ENCODE peak calls at places on chromosome 11, in eight cellular contexts. One of them, this sample, is unnamed.
A peak's percentile ranks its signal among the peaks of the same experiment; 100 is the strongest.

GRCh38 chr11:2700415-2701211 is 819 bp upstream of the KCNQ1OT1 start:
- DNase-seq in NCI-H1105 treated with DMSO at 0.1 percent for 48 hours: peak; percentile 26
- DNase-seq in ovary: peak; percentile 66
- DNase-seq in NCI-H2081: no peak
- DNase-seq in progenitor cell of endocrine pancreas: no peak
- DNase-seq in heart left ventricle: peak; percentile 77
- DNase-seq in effector memory CD8-positive, alpha-beta T cell: peak; percentile 11
- DNase-seq in fibroblast of mammary gland: peak; percentile 13
- DNase-seq in this sample: no peak

GRCh38 chr11:35511666-35512065 is 13.8 kb downstream of the PAMR1 start:
- DNase-seq in NCI-H1105 treated with DMSO at 0.1 percent for 48 hours: no peak
- DNase-seq in ovary: no peak
- DNase-seq in NCI-H2081: no peak
- DNase-seq in progenitor cell of endocrine pancreas: no peak
- DNase-seq in heart left ventricle: no peak
- DNase-seq in effector memory CD8-positive, alpha-beta T cell: no peak
- DNase-seq in fibroblast of mammary gland: peak; percentile 88
- DNase-seq in this sample: no peak

GRCh38 chr11:32830413-32830738 is 649 bp downstream of the PRRG4 start:
- DNase-seq in NCI-H1105 treated with DMSO at 0.1 percent for 48 hours: peak; percentile 19
- DNase-seq in ovary: no peak
- DNase-seq in NCI-H2081: no peak
- DNase-seq in progenitor cell of endocrine pancreas: no peak
- DNase-seq in heart left ventricle: no peak
- DNase-seq in effector memory CD8-positive, alpha-beta T cell: no peak
- DNase-seq in fibroblast of mammary gland: peak; percentile 24
- DNase-seq in this sample: no peak

GRCh38 chr11:33668468-33668825 is 32.2 kb downstream of the C11orf91 start:
- DNase-seq in NCI-H1105 treated with DMSO at 0.1 percent for 48 hours: peak; percentile 89
- DNase-seq in ovary: no peak
- DNase-seq in NCI-H2081: no peak
- DNase-seq in progenitor cell of endocrine pancreas: no peak
- DNase-seq in heart left ventricle: no peak
- DNase-seq in effector memory CD8-positive, alpha-beta T cell: no peak
- DNase-seq in fibroblast of mammary gland: no peak
- DNase-seq in this sample: no peak

GRCh38 chr11:6799402-6799801 is at the start of gene OR6A2:
- DNase-seq in NCI-H1105 treated with DMSO at 0.1 percent for 48 hours: no peak
- DNase-seq in ovary: no peak
- DNase-seq in NCI-H2081: no peak
- DNase-seq in progenitor cell of endocrine pancreas: no peak
- DNase-seq in heart left ventricle: no peak
- DNase-seq in effector memory CD8-positive, alpha-beta T cell: no peak
- DNase-seq in fibroblast of mammary gland: peak; percentile 67
- DNase-seq in this sample: no peak

GRCh38 chr11:656866-657265 is 19.8 kb downstream of the DRD4 start:
- DNase-seq in NCI-H1105 treated with DMSO at 0.1 percent for 48 hours: no peak
- DNase-seq in ovary: no peak
- DNase-seq in NCI-H2081: no peak
- DNase-seq in progenitor cell of endocrine pancreas: no peak
- DNase-seq in heart left ventricle: no peak
- DNase-seq in effector memory CD8-positive, alpha-beta T cell: no peak
- DNase-seq in fibroblast of mammary gland: no peak
- DNase-seq in this sample: no peak

GRCh38 chr11:46264976-46265375 is 12.5 kb upstream of the CREB3L1 start:
- DNase-seq in NCI-H1105 treated with DMSO at 0.1 percent for 48 hours: no peak
- DNase-seq in ovary: no peak
- DNase-seq in NCI-H2081: no peak
- DNase-seq in progenitor cell of endocrine pancreas: no peak
- DNase-seq in heart left ventricle: no peak
- DNase-seq in effector memory CD8-positive, alpha-beta T cell: no peak
- DNase-seq in fibroblast of mammary gland: no peak
- DNase-seq in this sample: no peak

GRCh38 chr11:4606231-4607015 is 1.6 kb downstream of the TRIM68 start:
- DNase-seq in NCI-H1105 treated with DMSO at 0.1 percent for 48 hours: peak; percentile 85
- DNase-seq in ovary: no peak
- DNase-seq in NCI-H2081: no peak
- DNase-seq in progenitor cell of endocrine pancreas: no peak
- DNase-seq in heart left ventricle: no peak
- DNase-seq in effector memory CD8-positive, alpha-beta T cell: no peak
- DNase-seq in fibroblast of mammary gland: peak; percentile 43
- DNase-seq in this sample: no peak

GRCh38 chr11:45796461-45796861 is 8.5 kb upstream of the SLC35C1 start:
- DNase-seq in NCI-H1105 treated with DMSO at 0.1 percent for 48 hours: no peak
- DNase-seq in ovary: no peak
- DNase-seq in NCI-H2081: no peak
- DNase-seq in progenitor cell of endocrine pancreas: no peak
- DNase-seq in heart left ventricle: no peak
- DNase-seq in effector memory CD8-positive, alpha-beta T cell: no peak
- DNase-seq in fibroblast of mammary gland: no peak
- DNase-seq in this sample: no peak

GRCh38 chr11:134518616-134519389 is 106.8 kb upstream of the B3GAT1 start:
- DNase-seq in NCI-H1105 treated with DMSO at 0.1 percent for 48 hours: no peak
- DNase-seq in ovary: no peak
- DNase-seq in NCI-H2081: no peak
- DNase-seq in progenitor cell of endocrine pancreas: no peak
- DNase-seq in heart left ventricle: no peak
- DNase-seq in effector memory CD8-positive, alpha-beta T cell: no peak
- DNase-seq in fibroblast of mammary gland: no peak
- DNase-seq in this sample: no peak

GRCh38 chr11:66322732-66323427 is 6.0 kb upstream of the CD248 start:
- DNase-seq in NCI-H1105 treated with DMSO at 0.1 percent for 48 hours: no peak
- DNase-seq in ovary: peak; percentile 46
- DNase-seq in NCI-H2081: no peak
- DNase-seq in progenitor cell of endocrine pancreas: no peak
- DNase-seq in heart left ventricle: peak; percentile 84
- DNase-seq in effector memory CD8-positive, alpha-beta T cell: no peak
- DNase-seq in fibroblast of mammary gland: peak; percentile 91
- DNase-seq in this sample: no peak

GRCh38 chr11:129577986-129578385 is 202.3 kb downstream of the BARX2 start:
- DNase-seq in NCI-H1105 treated with DMSO at 0.1 percent for 48 hours: no peak
- DNase-seq in ovary: no peak
- DNase-seq in NCI-H2081: no peak
- DNase-seq in progenitor cell of endocrine pancreas: no peak
- DNase-seq in heart left ventricle: no peak
- DNase-seq in effector memory CD8-positive, alpha-beta T cell: no peak
- DNase-seq in fibroblast of mammary gland: no peak
- DNase-seq in this sample: no peak

GRCh38 chr11:64804346-64805210 is 1.6 kb upstream of the MAP4K2 start:
- DNase-seq in NCI-H1105 treated with DMSO at 0.1 percent for 48 hours: no peak
- DNase-seq in ovary: peak; percentile 35
- DNase-seq in NCI-H2081: no peak
- DNase-seq in progenitor cell of endocrine pancreas: no peak
- DNase-seq in heart left ventricle: no peak
- DNase-seq in effector memory CD8-positive, alpha-beta T cell: no peak
- DNase-seq in fibroblast of mammary gland: no peak
- DNase-seq in this sample: no peak

GRCh38 chr11:58770627-58771457 is 39.1 kb upstream of the GLYAT start:
- DNase-seq in NCI-H1105 treated with DMSO at 0.1 percent for 48 hours: no peak
- DNase-seq in ovary: no peak
- DNase-seq in NCI-H2081: no peak
- DNase-seq in progenitor cell of endocrine pancreas: no peak
- DNase-seq in heart left ventricle: no peak
- DNase-seq in effector memory CD8-positive, alpha-beta T cell: no peak
- DNase-seq in fibroblast of mammary gland: peak; percentile 91
- DNase-seq in this sample: no peak

GRCh38 chr11:31059529-31059928 is 310.0 kb downstream of the DCDC1 start:
- DNase-seq in NCI-H1105 treated with DMSO at 0.1 percent for 48 hours: no peak
- DNase-seq in ovary: no peak
- DNase-seq in NCI-H2081: no peak
- DNase-seq in progenitor cell of endocrine pancreas: no peak
- DNase-seq in heart left ventricle: no peak
- DNase-seq in effector memory CD8-positive, alpha-beta T cell: no peak
- DNase-seq in fibroblast of mammary gland: no peak
- DNase-seq in this sample: no peak

GRCh38 chr11:7851391-7851790 is 54.6 kb upstream of the OR5P2 start:
- DNase-seq in NCI-H1105 treated with DMSO at 0.1 percent for 48 hours: no peak
- DNase-seq in ovary: no peak
- DNase-seq in NCI-H2081: no peak
- DNase-seq in progenitor cell of endocrine pancreas: no peak
- DNase-seq in heart left ventricle: no peak
- DNase-seq in effector memory CD8-positive, alpha-beta T cell: no peak
- DNase-seq in fibroblast of mammary gland: no peak
- DNase-seq in this sample: no peak

GRCh38 chr11:27356624-27357222 is 6.3 kb downstream of the CCDC34 start:
- DNase-seq in NCI-H1105 treated with DMSO at 0.1 percent for 48 hours: no peak
- DNase-seq in ovary: no peak
- DNase-seq in NCI-H2081: no peak
- DNase-seq in progenitor cell of endocrine pancreas: no peak
- DNase-seq in heart left ventricle: no peak
- DNase-seq in effector memory CD8-positive, alpha-beta T cell: no peak
- DNase-seq in fibroblast of mammary gland: no peak
- DNase-seq in this sample: no peak

GRCh38 chr11:112555491-112556364 is 295.1 kb upstream of the PLET1 start:
- DNase-seq in NCI-H1105 treated with DMSO at 0.1 percent for 48 hours: peak; percentile 15
- DNase-seq in ovary: peak; percentile 46
- DNase-seq in NCI-H2081: peak; percentile 6
- DNase-seq in progenitor cell of endocrine pancreas: peak; percentile 73
- DNase-seq in heart left ventricle: peak; percentile 60
- DNase-seq in effector memory CD8-positive, alpha-beta T cell: peak; percentile 40
- DNase-seq in fibroblast of mammary gland: peak; percentile 28
- DNase-seq in this sample: no peak

GRCh38 chr11:44005956-44006355 is 41.8 kb upstream of the ACCSL start:
- DNase-seq in NCI-H1105 treated with DMSO at 0.1 percent for 48 hours: no peak
- DNase-seq in ovary: peak; percentile 12
- DNase-seq in NCI-H2081: no peak
- DNase-seq in progenitor cell of endocrine pancreas: no peak
- DNase-seq in heart left ventricle: no peak
- DNase-seq in effector memory CD8-positive, alpha-beta T cell: no peak
- DNase-seq in fibroblast of mammary gland: no peak
- DNase-seq in this sample: no peak

GRCh38 chr11:22832315-22833041 is 2.9 kb upstream of the SVIP start:
- DNase-seq in NCI-H1105 treated with DMSO at 0.1 percent for 48 hours: no peak
- DNase-seq in ovary: no peak
- DNase-seq in NCI-H2081: no peak
- DNase-seq in progenitor cell of endocrine pancreas: no peak
- DNase-seq in heart left ventricle: no peak
- DNase-seq in effector memory CD8-positive, alpha-beta T cell: no peak
- DNase-seq in fibroblast of mammary gland: peak; percentile 16
- DNase-seq in this sample: no peak

GRCh38 chr11:32438883-32439487 is 3.6 kb upstream of the WT1 start:
- DNase-seq in NCI-H1105 treated with DMSO at 0.1 percent for 48 hours: no peak
- DNase-seq in ovary: peak; percentile 57
- DNase-seq in NCI-H2081: no peak
- DNase-seq in progenitor cell of endocrine pancreas: peak; percentile 33
- DNase-seq in heart left ventricle: no peak
- DNase-seq in effector memory CD8-positive, alpha-beta T cell: no peak
- DNase-seq in fibroblast of mammary gland: no peak
- DNase-seq in this sample: no peak

GRCh38 chr11:33055361-33055760 is 16.0 kb downstream of the TCP11L1 start:
- DNase-seq in NCI-H1105 treated with DMSO at 0.1 percent for 48 hours: no peak
- DNase-seq in ovary: no peak
- DNase-seq in NCI-H2081: no peak
- DNase-seq in progenitor cell of endocrine pancreas: no peak
- DNase-seq in heart left ventricle: no peak
- DNase-seq in effector memory CD8-positive, alpha-beta T cell: no peak
- DNase-seq in fibroblast of mammary gland: no peak
- DNase-seq in this sample: no peak

GRCh38 chr11:70080763-70081162 is 2.6 kb downstream of the ANO1 start:
- DNase-seq in NCI-H1105 treated with DMSO at 0.1 percent for 48 hours: no peak
- DNase-seq in ovary: no peak
- DNase-seq in NCI-H2081: no peak
- DNase-seq in progenitor cell of endocrine pancreas: no peak
- DNase-seq in heart left ventricle: no peak
- DNase-seq in effector memory CD8-positive, alpha-beta T cell: no peak
- DNase-seq in fibroblast of mammary gland: no peak
- DNase-seq in this sample: no peak

GRCh38 chr11:44570411-44571155 is 5.1 kb downstream of the CD82 start:
- DNase-seq in NCI-H1105 treated with DMSO at 0.1 percent for 48 hours: no peak
- DNase-seq in ovary: no peak
- DNase-seq in NCI-H2081: no peak
- DNase-seq in progenitor cell of endocrine pancreas: no peak
- DNase-seq in heart left ventricle: no peak
- DNase-seq in effector memory CD8-positive, alpha-beta T cell: no peak
- DNase-seq in fibroblast of mammary gland: no peak
- DNase-seq in this sample: no peak

GRCh38 chr11:11605821-11606450 is 15.9 kb downstream of the GALNT18 start:
- DNase-seq in NCI-H1105 treated with DMSO at 0.1 percent for 48 hours: no peak
- DNase-seq in ovary: no peak
- DNase-seq in NCI-H2081: no peak
- DNase-seq in progenitor cell of endocrine pancreas: no peak
- DNase-seq in heart left ventricle: no peak
- DNase-seq in effector memory CD8-positive, alpha-beta T cell: no peak
- DNase-seq in fibroblast of mammary gland: no peak
- DNase-seq in this sample: no peak

GRCh38 chr11:84899134-84899533 is 728.0 kb downstream of the DLG2 start:
- DNase-seq in NCI-H1105 treated with DMSO at 0.1 percent for 48 hours: no peak
- DNase-seq in ovary: no peak
- DNase-seq in NCI-H2081: no peak
- DNase-seq in progenitor cell of endocrine pancreas: no peak
- DNase-seq in heart left ventricle: no peak
- DNase-seq in effector memory CD8-positive, alpha-beta T cell: no peak
- DNase-seq in fibroblast of mammary gland: peak; percentile 50
- DNase-seq in this sample: no peak

GRCh38 chr11:128713595-128713994 is 19.7 kb downstream of the FLI1 start:
- DNase-seq in NCI-H1105 treated with DMSO at 0.1 percent for 48 hours: no peak
- DNase-seq in ovary: no peak
- DNase-seq in NCI-H2081: no peak
- DNase-seq in progenitor cell of endocrine pancreas: no peak
- DNase-seq in heart left ventricle: no peak
- DNase-seq in effector memory CD8-positive, alpha-beta T cell: no peak
- DNase-seq in fibroblast of mammary gland: no peak
- DNase-seq in this sample: no peak

GRCh38 chr11:13859986-13860385 is 102.5 kb upstream of the SPON1 start:
- DNase-seq in NCI-H1105 treated with DMSO at 0.1 percent for 48 hours: no peak
- DNase-seq in ovary: no peak
- DNase-seq in NCI-H2081: no peak
- DNase-seq in progenitor cell of endocrine pancreas: no peak
- DNase-seq in heart left ventricle: no peak
- DNase-seq in effector memory CD8-positive, alpha-beta T cell: no peak
- DNase-seq in fibroblast of mammary gland: no peak
- DNase-seq in this sample: no peak

GRCh38 chr11:104564921-104565580 is 333.2 kb downstream of the CASP12 start:
- DNase-seq in NCI-H1105 treated with DMSO at 0.1 percent for 48 hours: no peak
- DNase-seq in ovary: no peak
- DNase-seq in NCI-H2081: no peak
- DNase-seq in progenitor cell of endocrine pancreas: no peak
- DNase-seq in heart left ventricle: peak; percentile 14
- DNase-seq in effector memory CD8-positive, alpha-beta T cell: no peak
- DNase-seq in fibroblast of mammary gland: no peak
- DNase-seq in this sample: no peak

GRCh38 chr11:79219186-79220045 is 221.4 kb downstream of the TENM4 start:
- DNase-seq in NCI-H1105 treated with DMSO at 0.1 percent for 48 hours: no peak
- DNase-seq in ovary: no peak
- DNase-seq in NCI-H2081: no peak
- DNase-seq in progenitor cell of endocrine pancreas: no peak
- DNase-seq in heart left ventricle: no peak
- DNase-seq in effector memory CD8-positive, alpha-beta T cell: no peak
- DNase-seq in fibroblast of mammary gland: peak; percentile 58
- DNase-seq in this sample: no peak